ENCODE peak calls at places on chromosomes 1 and 21, in ten cellular contexts. F is naive thymus-derived CD8-positive, alpha-beta T cell; C is HS-5; V is NCI-H1092 treated with DMSO at 0.1 percent for 48 hours; E is GM20000; I is SJSA1; K is stimulated activated CD8-positive, alpha-beta memory T cell treated with anti-CD3 and anti-CD28 coated beads, Interleukin-15, amount 100 ng/mL, for 24 hours; O is neural progenitor cell; J is fibroblast of lung; D is ecto neural progenitor cell. N is an unnamed sample.

GRCh38 chr1:182404764-182405163 is 4.3 kb upstream of the TEDDM1 start:
- DNase-seq in F (no peak), C (no peak), V (no peak), E (no peak), I (no peak), K (no peak), O (no peak), J (no peak), D (no peak), N (no peak)

GRCh38 chr21:37153193-37153934 is 80.3 kb downstream of the TTC3 start:
- DNase-seq in F (no peak), C (no peak), V (no peak), E (no peak), I (no peak), K (no peak), O (no peak), J (peak; percentile 68), D (no peak), N (no peak)

GRCh38 chr1:35284852-35285251 is 16.3 kb downstream of the ZMYM4 start:
- DNase-seq in F (no peak), C (no peak), V (no peak), E (no peak), I (no peak), K (no peak), O (no peak), J (no peak), D (no peak), N (no peak)

GRCh38 chr1:3062616-3063378 is 6.2 kb upstream of the PRDM16 start:
- DNase-seq in F (no peak), C (no peak), V (no peak), E (no peak), I (no peak), K (no peak), O (peak; percentile 65), J (no peak), D (peak; percentile 59), N (peak; percentile 59)

GRCh38 chr21:29221259-29221744 is 77.4 kb upstream of the BACH1 start:
- DNase-seq in F (no peak), C (peak; percentile 49), V (no peak), E (no peak), I (peak; percentile 73), K (no peak), O (no peak), J (peak; percentile 63), D (no peak), N (no peak)

GRCh38 chr1:43938383-43938782 is 4.8 kb downstream of the ARTN start:
- DNase-seq in F (no peak), C (no peak), V (no peak), E (no peak), I (no peak), K (no peak), O (no peak), J (no peak), D (no peak), N (peak; percentile 18)

GRCh38 chr21:43340491-43341348 is 86.2 kb downstream of the SIK1 start:
- DNase-seq in F (no peak), C (peak; percentile 58), V (no peak), E (no peak), I (peak; percentile 98), K (no peak), O (no peak), J (peak; percentile 85), D (no peak), N (no peak)

GRCh38 chr1:116906812-116907211 is 2.9 kb upstream of the PTGFRN start:
- DNase-seq in F (no peak), C (no peak), V (no peak), E (no peak), I (no peak), K (no peak), O (no peak), J (no peak), D (no peak), N (peak; percentile 12)

GRCh38 chr1:43318831-43319230 is 18.0 kb downstream of the TIE1 start:
- DNase-seq in F (no peak), C (no peak), V (no peak), E (no peak), I (no peak), K (no peak), O (no peak), J (no peak), D (no peak), N (peak; percentile 28)

GRCh38 chr1:23577056-23577985 is 18.0 kb upstream of the ID3 start:
- DNase-seq in F (no peak), C (peak; percentile 60), V (no peak), E (peak; percentile 72), I (peak; percentile 76), K (no peak), O (no peak), J (peak; percentile 75), D (no peak), N (peak; percentile 76)

GRCh38 chr1:15515026-15515663 is 8.9 kb downstream of the CASP9 start:
- DNase-seq in F (no peak), C (no peak), V (no peak), E (no peak), I (no peak), K (no peak), O (no peak), J (no peak), D (no peak), N (no peak)

GRCh38 chr1:154095456-154095855 is 59.4 kb downstream of the NUP210L start:
- DNase-seq in F (no peak), C (no peak), V (no peak), E (no peak), I (no peak), K (no peak), O (no peak), J (no peak), D (no peak), N (no peak)

GRCh38 chr1:204475651-204476432 is 18.8 kb downstream of the PIK3C2B start:
- DNase-seq in F (no peak), C (no peak), V (no peak), E (no peak), I (no peak), K (no peak), O (no peak), J (no peak), D (no peak), N (no peak)

GRCh38 chr1:38831753-38832734 is 27.5 kb downstream of the RRAGC start:
- DNase-seq in F (no peak), C (no peak), V (no peak), E (no peak), I (no peak), K (no peak), O (no peak), J (no peak), D (no peak), N (no peak)

GRCh38 chr1:36359911-36360310 is 25.8 kb downstream of the STK40 start:
- DNase-seq in F (no peak), C (no peak), V (no peak), E (no peak), I (no peak), K (no peak), O (no peak), J (no peak), D (no peak), N (no peak)